ENCODE peak calls at places on chromosomes 3 and 15, in six cellular contexts. One of them, this sample, is unnamed.

GRCh38 chr3:114133947-114134346 is 44.9 kb downstream of the DRD3 start:
- DNase-seq in A172: no peak
- DNase-seq in endothelial cell: no peak
- DNase-seq in activated CD8-positive, alpha-beta memory T cell treated with anti-CD3 and anti-CD28 coated beads, Interleukin-2, amount 50 U/mL, for 4 hours: no peak
- DNase-seq in NCI-H1105: no peak
- DNase-seq in iris pigment epithelial cell: no peak
- DNase-seq in this sample: no peak

GRCh38 chr3:153513236-153513635 is 351.2 kb downstream of the RAP2B start:
- DNase-seq in iris pigment epithelial cell: peak
- DNase-seq in NCI-H1105: no peak
- DNase-seq in endothelial cell: peak
- DNase-seq in A172: no peak
- DNase-seq in activated CD8-positive, alpha-beta memory T cell treated with anti-CD3 and anti-CD28 coated beads, Interleukin-2, amount 50 U/mL, for 4 hours: no peak
- DNase-seq in this sample: peak

GRCh38 chr3:117019082-117019713 is 309.6 kb downstream of the TUSC7 start:
- DNase-seq in endothelial cell: peak
- DNase-seq in A172: peak
- DNase-seq in NCI-H1105: peak
- DNase-seq in activated CD8-positive, alpha-beta memory T cell treated with anti-CD3 and anti-CD28 coated beads, Interleukin-2, amount 50 U/mL, for 4 hours: no peak
- DNase-seq in iris pigment epithelial cell: peak
- DNase-seq in this sample: peak

GRCh38 chr15:62886431-62887071 is 156.0 kb upstream of the TPM1 start:
- DNase-seq in activated CD8-positive, alpha-beta memory T cell treated with anti-CD3 and anti-CD28 coated beads, Interleukin-2, amount 50 U/mL, for 4 hours: no peak
- DNase-seq in endothelial cell: no peak
- DNase-seq in A172: no peak
- DNase-seq in NCI-H1105: no peak
- DNase-seq in iris pigment epithelial cell: peak
- DNase-seq in this sample: no peak

GRCh38 chr3:15610083-15610482 is 8.5 kb downstream of the BTD start:
- DNase-seq in NCI-H1105: no peak
- DNase-seq in A172: peak
- DNase-seq in endothelial cell: no peak
- DNase-seq in iris pigment epithelial cell: peak
- DNase-seq in activated CD8-positive, alpha-beta memory T cell treated with anti-CD3 and anti-CD28 coated beads, Interleukin-2, amount 50 U/mL, for 4 hours: no peak
- DNase-seq in this sample: no peak

GRCh38 chr3:100226712-100227429 is 33.9 kb upstream of the TBC1D23 start:
- DNase-seq in activated CD8-positive, alpha-beta memory T cell treated with anti-CD3 and anti-CD28 coated beads, Interleukin-2, amount 50 U/mL, for 4 hours: no peak
- DNase-seq in A172: peak
- DNase-seq in NCI-H1105: no peak
- DNase-seq in endothelial cell: no peak
- DNase-seq in iris pigment epithelial cell: peak
- DNase-seq in this sample: no peak

GRCh38 chr15:40906947-40907802 is 12.9 kb downstream of the VPS18 start:
- DNase-seq in A172: peak
- DNase-seq in endothelial cell: peak
- DNase-seq in iris pigment epithelial cell: no peak
- DNase-seq in activated CD8-positive, alpha-beta memory T cell treated with anti-CD3 and anti-CD28 coated beads, Interleukin-2, amount 50 U/mL, for 4 hours: peak
- DNase-seq in NCI-H1105: peak
- DNase-seq in this sample: no peak

GRCh38 chr3:105752791-105753415 is 115.9 kb downstream of the CBLB start:
- DNase-seq in A172: peak
- DNase-seq in iris pigment epithelial cell: peak
- DNase-seq in NCI-H1105: no peak
- DNase-seq in activated CD8-positive, alpha-beta memory T cell treated with anti-CD3 and anti-CD28 coated beads, Interleukin-2, amount 50 U/mL, for 4 hours: peak
- DNase-seq in endothelial cell: no peak
- DNase-seq in this sample: no peak

GRCh38 chr15:72902245-72902928 is 118.8 kb upstream of the ADPGK start:
- DNase-seq in NCI-H1105: no peak
- DNase-seq in iris pigment epithelial cell: peak
- DNase-seq in A172: peak
- DNase-seq in endothelial cell: no peak
- DNase-seq in activated CD8-positive, alpha-beta memory T cell treated with anti-CD3 and anti-CD28 coated beads, Interleukin-2, amount 50 U/mL, for 4 hours: no peak
- DNase-seq in this sample: no peak

GRCh38 chr3:68306571-68306970 is 625.8 kb downstream of the TAFA4 start:
- DNase-seq in iris pigment epithelial cell: no peak
- DNase-seq in endothelial cell: peak
- DNase-seq in NCI-H1105: no peak
- DNase-seq in activated CD8-positive, alpha-beta memory T cell treated with anti-CD3 and anti-CD28 coated beads, Interleukin-2, amount 50 U/mL, for 4 hours: no peak
- DNase-seq in A172: no peak
- DNase-seq in this sample: peak

GRCh38 chr15:84604804-84605203 is 4.0 kb downstream of the ZSCAN2 start:
- DNase-seq in A172: no peak
- DNase-seq in activated CD8-positive, alpha-beta memory T cell treated with anti-CD3 and anti-CD28 coated beads, Interleukin-2, amount 50 U/mL, for 4 hours: peak
- DNase-seq in endothelial cell: no peak
- DNase-seq in NCI-H1105: no peak
- DNase-seq in iris pigment epithelial cell: peak
- DNase-seq in this sample: no peak

GRCh38 chr3:31361391-31362273 is 171.1 kb upstream of the STT3B start:
- DNase-seq in A172: peak
- DNase-seq in activated CD8-positive, alpha-beta memory T cell treated with anti-CD3 and anti-CD28 coated beads, Interleukin-2, amount 50 U/mL, for 4 hours: no peak
- DNase-seq in NCI-H1105: no peak
- DNase-seq in iris pigment epithelial cell: peak
- DNase-seq in endothelial cell: no peak
- DNase-seq in this sample: no peak

GRCh38 chr15:48720646-48721045 is 75.1 kb upstream of the FBN1 start:
- DNase-seq in iris pigment epithelial cell: peak
- DNase-seq in A172: no peak
- DNase-seq in endothelial cell: no peak
- DNase-seq in activated CD8-positive, alpha-beta memory T cell treated with anti-CD3 and anti-CD28 coated beads, Interleukin-2, amount 50 U/mL, for 4 hours: no peak
- DNase-seq in NCI-H1105: no peak
- DNase-seq in this sample: no peak

GRCh38 chr3:170485294-170485693 is 66.6 kb downstream of the CLDN11 start:
- DNase-seq in NCI-H1105: no peak
- DNase-seq in iris pigment epithelial cell: no peak
- DNase-seq in endothelial cell: no peak
- DNase-seq in A172: no peak
- DNase-seq in activated CD8-positive, alpha-beta memory T cell treated with anti-CD3 and anti-CD28 coated beads, Interleukin-2, amount 50 U/mL, for 4 hours: no peak
- DNase-seq in this sample: no peak

GRCh38 chr15:65558336-65558735 is 28.1 kb downstream of the HACD3 start:
- DNase-seq in NCI-H1105: no peak
- DNase-seq in iris pigment epithelial cell: peak
- DNase-seq in endothelial cell: no peak
- DNase-seq in activated CD8-positive, alpha-beta memory T cell treated with anti-CD3 and anti-CD28 coated beads, Interleukin-2, amount 50 U/mL, for 4 hours: no peak
- DNase-seq in A172: no peak
- DNase-seq in this sample: no peak

GRCh38 chr3:184498986-184499606 is 62.5 kb upstream of the EPHB3 start:
- DNase-seq in iris pigment epithelial cell: no peak
- DNase-seq in A172: no peak
- DNase-seq in NCI-H1105: no peak
- DNase-seq in activated CD8-positive, alpha-beta memory T cell treated with anti-CD3 and anti-CD28 coated beads, Interleukin-2, amount 50 U/mL, for 4 hours: no peak
- DNase-seq in endothelial cell: no peak
- DNase-seq in this sample: no peak

GRCh38 chr3:133887951-133888703 is 7.6 kb downstream of the RAB6B start:
- DNase-seq in NCI-H1105: no peak
- DNase-seq in activated CD8-positive, alpha-beta memory T cell treated with anti-CD3 and anti-CD28 coated beads, Interleukin-2, amount 50 U/mL, for 4 hours: no peak
- DNase-seq in A172: no peak
- DNase-seq in endothelial cell: no peak
- DNase-seq in iris pigment epithelial cell: peak
- DNase-seq in this sample: no peak

GRCh38 chr3:178483704-178484103 is 52.5 kb upstream of the KCNMB2 start:
- DNase-seq in activated CD8-positive, alpha-beta memory T cell treated with anti-CD3 and anti-CD28 coated beads, Interleukin-2, amount 50 U/mL, for 4 hours: no peak
- DNase-seq in endothelial cell: no peak
- DNase-seq in A172: no peak
- DNase-seq in iris pigment epithelial cell: peak
- DNase-seq in NCI-H1105: no peak
- DNase-seq in this sample: no peak